ENCODE peak calls at places on chromosomes 6 and 20, in five cellular contexts. R, Q, Y, W and N are unnamed samples.

GRCh38 chr6:47267301-47267700 is 42.4 kb downstream of the TNFRSF21 start:
- DNase-seq in R (no peak), Y (no peak), Q (no peak), W (no peak), N (no peak)

GRCh38 chr6:85364354-85364753 is 85.5 kb upstream of the NT5E start:
- DNase-seq in W (no peak), Q (no peak), Y (no peak), R (no peak), N (no peak)

GRCh38 chr20:50680106-50680960 is 11.0 kb downstream of the RIPOR3 start:
- DNase-seq in W (no peak), Y (no peak), R (no peak), Q (no peak), N (no peak)

GRCh38 chr20:62739067-62739466 is 30.4 kb downstream of the NTSR1 start:
- DNase-seq in W (peak), Y (no peak), Q (no peak), R (no peak), N (no peak)

GRCh38 chr6:158818008-158818579 is 1.1 kb downstream of the EZR start:
- DNase-seq in Y (no peak), Q (peak), W (peak), R (peak), N (peak)

GRCh38 chr6:44676826-44677433 is 289.4 kb downstream of the CDC5L start:
- DNase-seq in W (no peak), Q (no peak), R (no peak), Y (no peak), N (no peak)

GRCh38 chr6:47000842-47001241 is 41.3 kb downstream of the ADGRF1 start:
- DNase-seq in R (no peak), W (no peak), Y (no peak), Q (no peak), N (no peak)

GRCh38 chr6:137405806-137406205 is 88.4 kb downstream of the OLIG3 start:
- DNase-seq in R (no peak), Q (no peak), W (no peak), Y (no peak), N (no peak)

GRCh38 chr6:53833147-53833546 is 38.3 kb downstream of the LRRC1 start:
- DNase-seq in Q (no peak), R (no peak), W (no peak), Y (no peak), N (no peak)

GRCh38 chr6:84979541-84979940 is 215.1 kb upstream of the TBX18 start:
- DNase-seq in Y (no peak), R (no peak), W (no peak), Q (no peak), N (no peak)

GRCh38 chr6:142353690-142354089 is 51.9 kb downstream of the ADGRG6 start:
- DNase-seq in R (no peak), Y (no peak), W (no peak), Q (no peak), N (no peak)

GRCh38 chr20:38757145-38757800 is 9.0 kb downstream of the ACTR5 start:
- DNase-seq in R (no peak), Y (no peak), Q (peak), W (no peak), N (no peak)

GRCh38 chr6:40894962-40895799 is 143.8 kb downstream of the UNC5CL start:
- DNase-seq in R (peak), Y (no peak), Q (peak), W (peak), N (no peak)

GRCh38 chr20:11891081-11891826 is 26.4 kb upstream of the BTBD3 start:
- DNase-seq in R (peak), W (peak), Q (peak), Y (peak), N (no peak)

GRCh38 chr20:10555865-10556308 is 117.9 kb downstream of the JAG1 start:
- DNase-seq in R (no peak), Y (no peak), Q (no peak), W (no peak), N (no peak)

GRCh38 chr20:21396921-21397340 is 395 bp downstream of the NKX2-4 start:
- DNase-seq in W (peak), Y (no peak), Q (peak), R (no peak), N (no peak)

GRCh38 chr20:20084296-20084752 is 32.0 kb downstream of the CFAP61 start:
- DNase-seq in W (no peak), Q (no peak), Y (peak), R (no peak), N (no peak)

GRCh38 chr20:40781340-40781916 is 92.4 kb upstream of the MAFB start:
- DNase-seq in R (no peak), Q (no peak), W (no peak), Y (no peak), N (no peak)

GRCh38 chr20:9202440-9203080 is 133.7 kb downstream of the PLCB4 start:
- DNase-seq in W (no peak), R (no peak), Q (no peak), Y (no peak), N (no peak)

GRCh38 chr20:45011108-45011526 is 44.8 kb downstream of the STK4 start:
- DNase-seq in Y (peak), W (peak), Q (peak), R (peak), N (no peak)